ENCODE peak calls at places on chromosomes 1 and 21, in four cellular contexts. G, A, H and R are unnamed samples.
A peak's percentile ranks its signal among the peaks of the same experiment; 100 is the strongest.

GRCh38 chr21:37159053-37159776 is 86.2 kb downstream of the TTC3 start:
- DNase-seq in G (no peak), A (no peak), H (no peak), R (no peak)

GRCh38 chr1:28925350-28925891 is 11.1 kb downstream of the EPB41 start:
- DNase-seq in G (no peak), A (no peak), H (no peak), R (no peak)

GRCh38 chr21:35528109-35529042 is 479.3 kb upstream of the RUNX1 start:
- DNase-seq in G (no peak), A (no peak), H (peak; percentile 13), R (no peak)

GRCh38 chr1:201773764-201774163 is 55.2 kb upstream of the IPO9 start:
- DNase-seq in G (no peak), A (no peak), H (no peak), R (no peak)

GRCh38 chr1:163583782-163584181 is 262.0 kb downstream of the NUF2 start:
- DNase-seq in G (no peak), A (no peak), H (no peak), R (no peak)

GRCh38 chr1:204077979-204078696 is 5.2 kb downstream of the SOX13 start:
- DNase-seq in G (no peak), A (peak; percentile 59), H (no peak), R (no peak)

GRCh38 chr1:112618721-112619517 is at the start of gene ST7L:
- DNase-seq in G (peak; percentile 83), A (peak; percentile 77), H (peak; percentile 45), R (no peak)

GRCh38 chr1:78492376-78492950 is 1.7 kb downstream of the PTGFR start:
- DNase-seq in G (no peak), A (no peak), H (no peak), R (no peak)

GRCh38 chr1:161258439-161259386 is at the start of gene PCP4L1:
- DNase-seq in G (no peak), A (no peak), H (peak; percentile 18), R (no peak)

GRCh38 chr1:246534114-246534513 is 27.0 kb upstream of the SMYD3 start:
- DNase-seq in G (no peak), A (peak; percentile 5), H (no peak), R (no peak)

GRCh38 chr1:11527541-11528452 is 48.8 kb downstream of the DISP3 start:
- DNase-seq in G (no peak), A (no peak), H (no peak), R (no peak)